ENCODE peak calls at places on chromosome 14, in four cellular contexts. One of them, this sample, is unnamed.

GRCh38 chr14:22084393-22085281 is 411.0 kb upstream of the OR4E1 start:
- DNase-seq in ureter: no peak
- DNase-seq in left ventricle myocardium superior: no peak
- DNase-seq in hepatic stellate cell: peak
- DNase-seq in this sample: no peak

GRCh38 chr14:106141242-106142220 is 615.1 kb downstream of the TMEM121 start:
- DNase-seq in hepatic stellate cell: no peak
- DNase-seq in left ventricle myocardium superior: no peak
- DNase-seq in ureter: no peak
- DNase-seq in this sample: no peak

GRCh38 chr14:99518441-99519346 is 37.5 kb downstream of the CCNK start:
- DNase-seq in hepatic stellate cell: peak
- DNase-seq in left ventricle myocardium superior: peak
- DNase-seq in ureter: peak
- DNase-seq in this sample: peak

GRCh38 chr14:59918824-59919581 is 941 bp upstream of the LRRC9 start:
- DNase-seq in left ventricle myocardium superior: no peak
- DNase-seq in hepatic stellate cell: peak
- DNase-seq in ureter: no peak
- DNase-seq in this sample: no peak

GRCh38 chr14:67977468-67978034 is 158.0 kb downstream of the RAD51B start:
- DNase-seq in ureter: no peak
- DNase-seq in hepatic stellate cell: no peak
- DNase-seq in left ventricle myocardium superior: no peak
- DNase-seq in this sample: no peak

GRCh38 chr14:25001096-25001982 is 48.6 kb downstream of the STXBP6 start:
- DNase-seq in hepatic stellate cell: no peak
- DNase-seq in ureter: no peak
- DNase-seq in left ventricle myocardium superior: no peak
- DNase-seq in this sample: no peak

GRCh38 chr14:99603965-99604765 is at the start of gene CCDC85C:
- DNase-seq in ureter: peak
- DNase-seq in hepatic stellate cell: peak
- DNase-seq in left ventricle myocardium superior: peak
- DNase-seq in this sample: peak

GRCh38 chr14:51328942-51329350 is 88.9 kb downstream of the TMX1 start:
- DNase-seq in hepatic stellate cell: no peak
- DNase-seq in left ventricle myocardium superior: no peak
- DNase-seq in ureter: no peak
- DNase-seq in this sample: no peak

GRCh38 chr14:75418779-75419768 is 8.7 kb upstream of the JDP2 start:
- DNase-seq in ureter: no peak
- DNase-seq in hepatic stellate cell: no peak
- DNase-seq in left ventricle myocardium superior: peak
- DNase-seq in this sample: no peak

GRCh38 chr14:99816217-99816616 is 23.0 kb downstream of the EML1 start:
- DNase-seq in hepatic stellate cell: no peak
- DNase-seq in left ventricle myocardium superior: no peak
- DNase-seq in ureter: no peak
- DNase-seq in this sample: no peak

GRCh38 chr14:23362200-23362599 is 2.8 kb downstream of the EFS start:
- DNase-seq in left ventricle myocardium superior: no peak
- DNase-seq in hepatic stellate cell: no peak
- DNase-seq in ureter: no peak
- DNase-seq in this sample: no peak

GRCh38 chr14:72291908-72292688 is 359.9 kb downstream of the RGS6 start:
- DNase-seq in left ventricle myocardium superior: no peak
- DNase-seq in ureter: no peak
- DNase-seq in hepatic stellate cell: peak
- DNase-seq in this sample: no peak

GRCh38 chr14:35535794-35536112 is 1.8 kb downstream of the INSM2 start:
- DNase-seq in left ventricle myocardium superior: no peak
- DNase-seq in hepatic stellate cell: no peak
- DNase-seq in ureter: no peak
- DNase-seq in this sample: no peak

GRCh38 chr14:98890556-98891340 is 381.2 kb downstream of the BCL11B start:
- DNase-seq in left ventricle myocardium superior: no peak
- DNase-seq in hepatic stellate cell: no peak
- DNase-seq in ureter: no peak
- DNase-seq in this sample: no peak

GRCh38 chr14:69358233-69358963 is 39.7 kb downstream of the ERH start:
- DNase-seq in hepatic stellate cell: no peak
- DNase-seq in left ventricle myocardium superior: no peak
- DNase-seq in ureter: no peak
- DNase-seq in this sample: no peak

GRCh38 chr14:33026850-33027420 is 88.3 kb downstream of the NPAS3 start:
- DNase-seq in ureter: no peak
- DNase-seq in left ventricle myocardium superior: peak
- DNase-seq in hepatic stellate cell: no peak
- DNase-seq in this sample: no peak

GRCh38 chr14:63245893-63246292 is 41.6 kb downstream of the RHOJ start:
- DNase-seq in hepatic stellate cell: no peak
- DNase-seq in left ventricle myocardium superior: peak
- DNase-seq in ureter: no peak
- DNase-seq in this sample: no peak

GRCh38 chr14:71467419-71467818 is 464.8 kb upstream of the RGS6 start:
- DNase-seq in left ventricle myocardium superior: no peak
- DNase-seq in hepatic stellate cell: peak
- DNase-seq in ureter: no peak
- DNase-seq in this sample: no peak

GRCh38 chr14:99189201-99189801 is 82.7 kb downstream of the BCL11B start:
- DNase-seq in hepatic stellate cell: no peak
- DNase-seq in left ventricle myocardium superior: no peak
- DNase-seq in ureter: no peak
- DNase-seq in this sample: peak

GRCh38 chr14:72736791-72737559 is 156.9 kb downstream of the DPF3 start:
- DNase-seq in left ventricle myocardium superior: no peak
- DNase-seq in ureter: no peak
- DNase-seq in hepatic stellate cell: no peak
- DNase-seq in this sample: no peak

GRCh38 chr14:33555710-33556350 is 395.0 kb downstream of the EGLN3 start:
- DNase-seq in left ventricle myocardium superior: no peak
- DNase-seq in hepatic stellate cell: no peak
- DNase-seq in ureter: no peak
- DNase-seq in this sample: no peak

This sample was measured in breast epithelium.